ENCODE peak calls at places on chromosomes 4 and X, in ten cellular contexts. One of them, this sample, is unnamed.
A peak's percentile ranks its signal among the peaks of the same experiment; 100 is the strongest.

GRCh38 chr4:3613980-3614730 is 81.9 kb upstream of the LRPAP1 start:
- ATAC-seq in natural killer cell: no peak
- ATAC-seq in lower lobe of right lung: no peak
- ATAC-seq in activated CD8-positive, alpha-beta memory T cell treated with anti-CD3 and anti-CD28 coated beads, Interleukin-2, amount 10 ng/mL, durations not matched to agents 7 days and 5 days: no peak
- ATAC-seq in gastroesophageal sphincter: no peak
- ATAC-seq in left ventricle myocardium superior: peak; percentile 83
- ATAC-seq in omental fat pad: peak; percentile 73
- ATAC-seq in PC-3: no peak
- ATAC-seq in heart right ventricle: peak; percentile 69
- ATAC-seq in A549: no peak
- ATAC-seq in this sample: no peak

GRCh38 chrX:1185556-1185955 is 26.9 kb downstream of the CRLF2 start:
- ATAC-seq in natural killer cell: no peak
- ATAC-seq in lower lobe of right lung: no peak
- ATAC-seq in activated CD8-positive, alpha-beta memory T cell treated with anti-CD3 and anti-CD28 coated beads, Interleukin-2, amount 10 ng/mL, durations not matched to agents 7 days and 5 days: no peak
- ATAC-seq in gastroesophageal sphincter: no peak
- ATAC-seq in left ventricle myocardium superior: no peak
- ATAC-seq in omental fat pad: no peak
- ATAC-seq in PC-3: no peak
- ATAC-seq in heart right ventricle: no peak
- ATAC-seq in A549: no peak
- ATAC-seq in this sample: no peak

GRCh38 chr4:67770422-67770821 is 16.2 kb upstream of the GNRHR start:
- ATAC-seq in natural killer cell: no peak
- ATAC-seq in lower lobe of right lung: no peak
- ATAC-seq in activated CD8-positive, alpha-beta memory T cell treated with anti-CD3 and anti-CD28 coated beads, Interleukin-2, amount 10 ng/mL, durations not matched to agents 7 days and 5 days: no peak
- ATAC-seq in gastroesophageal sphincter: no peak
- ATAC-seq in left ventricle myocardium superior: no peak
- ATAC-seq in omental fat pad: no peak
- ATAC-seq in PC-3: peak; percentile 50
- ATAC-seq in heart right ventricle: no peak
- ATAC-seq in A549: no peak
- ATAC-seq in this sample: peak; percentile 94

GRCh38 chrX:55357236-55357635 is 92.5 kb upstream of the PAGE3 start:
- ATAC-seq in natural killer cell: no peak
- ATAC-seq in lower lobe of right lung: no peak
- ATAC-seq in activated CD8-positive, alpha-beta memory T cell treated with anti-CD3 and anti-CD28 coated beads, Interleukin-2, amount 10 ng/mL, durations not matched to agents 7 days and 5 days: no peak
- ATAC-seq in gastroesophageal sphincter: no peak
- ATAC-seq in left ventricle myocardium superior: no peak
- ATAC-seq in omental fat pad: no peak
- ATAC-seq in PC-3: no peak
- ATAC-seq in heart right ventricle: no peak
- ATAC-seq in A549: no peak
- ATAC-seq in this sample: no peak

GRCh38 chr4:80336582-80336981 is 1.1 kb downstream of the CFAP299 start:
- ATAC-seq in natural killer cell: no peak
- ATAC-seq in lower lobe of right lung: peak; percentile 79
- ATAC-seq in activated CD8-positive, alpha-beta memory T cell treated with anti-CD3 and anti-CD28 coated beads, Interleukin-2, amount 10 ng/mL, durations not matched to agents 7 days and 5 days: no peak
- ATAC-seq in gastroesophageal sphincter: no peak
- ATAC-seq in left ventricle myocardium superior: peak; percentile 69
- ATAC-seq in omental fat pad: no peak
- ATAC-seq in PC-3: no peak
- ATAC-seq in heart right ventricle: peak; percentile 61
- ATAC-seq in A549: peak; percentile 73
- ATAC-seq in this sample: peak; percentile 35

GRCh38 chr4:176404591-176404990 is 84.8 kb downstream of the SPCS3 start:
- ATAC-seq in natural killer cell: no peak
- ATAC-seq in lower lobe of right lung: no peak
- ATAC-seq in activated CD8-positive, alpha-beta memory T cell treated with anti-CD3 and anti-CD28 coated beads, Interleukin-2, amount 10 ng/mL, durations not matched to agents 7 days and 5 days: no peak
- ATAC-seq in gastroesophageal sphincter: no peak
- ATAC-seq in left ventricle myocardium superior: no peak
- ATAC-seq in omental fat pad: no peak
- ATAC-seq in PC-3: peak; percentile 57
- ATAC-seq in heart right ventricle: no peak
- ATAC-seq in A549: no peak
- ATAC-seq in this sample: no peak

GRCh38 chrX:137119049-137119448 is 85.3 kb upstream of the GPR101 start:
- ATAC-seq in natural killer cell: no peak
- ATAC-seq in lower lobe of right lung: no peak
- ATAC-seq in activated CD8-positive, alpha-beta memory T cell treated with anti-CD3 and anti-CD28 coated beads, Interleukin-2, amount 10 ng/mL, durations not matched to agents 7 days and 5 days: no peak
- ATAC-seq in gastroesophageal sphincter: no peak
- ATAC-seq in left ventricle myocardium superior: no peak
- ATAC-seq in omental fat pad: no peak
- ATAC-seq in PC-3: peak; percentile 54
- ATAC-seq in heart right ventricle: no peak
- ATAC-seq in A549: no peak
- ATAC-seq in this sample: no peak

GRCh38 chrX:2828404-2829065 is at the start of gene GYG2:
- ATAC-seq in natural killer cell: peak; percentile 32
- ATAC-seq in lower lobe of right lung: peak; percentile 61
- ATAC-seq in activated CD8-positive, alpha-beta memory T cell treated with anti-CD3 and anti-CD28 coated beads, Interleukin-2, amount 10 ng/mL, durations not matched to agents 7 days and 5 days: no peak
- ATAC-seq in gastroesophageal sphincter: peak; percentile 36
- ATAC-seq in left ventricle myocardium superior: peak; percentile 30
- ATAC-seq in omental fat pad: peak; percentile 3
- ATAC-seq in PC-3: no peak
- ATAC-seq in heart right ventricle: no peak
- ATAC-seq in A549: peak; percentile 91
- ATAC-seq in this sample: no peak

GRCh38 chr4:126907389-126907788 is 725.4 kb upstream of the INTU start:
- ATAC-seq in natural killer cell: no peak
- ATAC-seq in lower lobe of right lung: no peak
- ATAC-seq in activated CD8-positive, alpha-beta memory T cell treated with anti-CD3 and anti-CD28 coated beads, Interleukin-2, amount 10 ng/mL, durations not matched to agents 7 days and 5 days: no peak
- ATAC-seq in gastroesophageal sphincter: no peak
- ATAC-seq in left ventricle myocardium superior: no peak
- ATAC-seq in omental fat pad: no peak
- ATAC-seq in PC-3: no peak
- ATAC-seq in heart right ventricle: no peak
- ATAC-seq in A549: no peak
- ATAC-seq in this sample: no peak

GRCh38 chr4:142741995-142742394 is 104.1 kb downstream of the INPP4B start:
- ATAC-seq in natural killer cell: no peak
- ATAC-seq in lower lobe of right lung: no peak
- ATAC-seq in activated CD8-positive, alpha-beta memory T cell treated with anti-CD3 and anti-CD28 coated beads, Interleukin-2, amount 10 ng/mL, durations not matched to agents 7 days and 5 days: no peak
- ATAC-seq in gastroesophageal sphincter: no peak
- ATAC-seq in left ventricle myocardium superior: no peak
- ATAC-seq in omental fat pad: no peak
- ATAC-seq in PC-3: peak; percentile 42
- ATAC-seq in heart right ventricle: no peak
- ATAC-seq in A549: no peak
- ATAC-seq in this sample: no peak

GRCh38 chr4:100738388-100739165 is 220.8 kb upstream of the EMCN start:
- ATAC-seq in natural killer cell: no peak
- ATAC-seq in lower lobe of right lung: no peak
- ATAC-seq in activated CD8-positive, alpha-beta memory T cell treated with anti-CD3 and anti-CD28 coated beads, Interleukin-2, amount 10 ng/mL, durations not matched to agents 7 days and 5 days: peak; percentile 53
- ATAC-seq in gastroesophageal sphincter: peak; percentile 85
- ATAC-seq in left ventricle myocardium superior: peak; percentile 79
- ATAC-seq in omental fat pad: peak; percentile 86
- ATAC-seq in PC-3: peak; percentile 99
- ATAC-seq in heart right ventricle: peak; percentile 83
- ATAC-seq in A549: peak; percentile 99
- ATAC-seq in this sample: peak; percentile 99

GRCh38 chr4:6137027-6137746 is 63.2 kb downstream of the JAKMIP1 start:
- ATAC-seq in natural killer cell: no peak
- ATAC-seq in lower lobe of right lung: no peak
- ATAC-seq in activated CD8-positive, alpha-beta memory T cell treated with anti-CD3 and anti-CD28 coated beads, Interleukin-2, amount 10 ng/mL, durations not matched to agents 7 days and 5 days: no peak
- ATAC-seq in gastroesophageal sphincter: no peak
- ATAC-seq in left ventricle myocardium superior: no peak
- ATAC-seq in omental fat pad: no peak
- ATAC-seq in PC-3: no peak
- ATAC-seq in heart right ventricle: no peak
- ATAC-seq in A549: no peak
- ATAC-seq in this sample: no peak

GRCh38 chrX:101220881-101221280 is 1.3 kb downstream of the DRP2 start:
- ATAC-seq in natural killer cell: no peak
- ATAC-seq in lower lobe of right lung: no peak
- ATAC-seq in activated CD8-positive, alpha-beta memory T cell treated with anti-CD3 and anti-CD28 coated beads, Interleukin-2, amount 10 ng/mL, durations not matched to agents 7 days and 5 days: no peak
- ATAC-seq in gastroesophageal sphincter: no peak
- ATAC-seq in left ventricle myocardium superior: no peak
- ATAC-seq in omental fat pad: no peak
- ATAC-seq in PC-3: no peak
- ATAC-seq in heart right ventricle: no peak
- ATAC-seq in A549: no peak
- ATAC-seq in this sample: no peak

GRCh38 chrX:17007134-17007768 is 60.8 kb downstream of the REPS2 start:
- ATAC-seq in natural killer cell: no peak
- ATAC-seq in lower lobe of right lung: peak; percentile 38
- ATAC-seq in activated CD8-positive, alpha-beta memory T cell treated with anti-CD3 and anti-CD28 coated beads, Interleukin-2, amount 10 ng/mL, durations not matched to agents 7 days and 5 days: no peak
- ATAC-seq in gastroesophageal sphincter: no peak
- ATAC-seq in left ventricle myocardium superior: no peak
- ATAC-seq in omental fat pad: no peak
- ATAC-seq in PC-3: no peak
- ATAC-seq in heart right ventricle: no peak
- ATAC-seq in A549: peak; percentile 78
- ATAC-seq in this sample: no peak

GRCh38 chrX:37905436-37906147 is 58.2 kb upstream of the DYNLT3 start:
- ATAC-seq in natural killer cell: peak; percentile 36
- ATAC-seq in lower lobe of right lung: peak; percentile 32
- ATAC-seq in activated CD8-positive, alpha-beta memory T cell treated with anti-CD3 and anti-CD28 coated beads, Interleukin-2, amount 10 ng/mL, durations not matched to agents 7 days and 5 days: no peak
- ATAC-seq in gastroesophageal sphincter: no peak
- ATAC-seq in left ventricle myocardium superior: peak; percentile 74
- ATAC-seq in omental fat pad: no peak
- ATAC-seq in PC-3: no peak
- ATAC-seq in heart right ventricle: peak; percentile 46
- ATAC-seq in A549: peak; percentile 96
- ATAC-seq in this sample: no peak

GRCh38 chr4:90127706-90128345 is 632 bp downstream of the CCSER1 start:
- ATAC-seq in natural killer cell: peak; percentile 50
- ATAC-seq in lower lobe of right lung: peak; percentile 84
- ATAC-seq in activated CD8-positive, alpha-beta memory T cell treated with anti-CD3 and anti-CD28 coated beads, Interleukin-2, amount 10 ng/mL, durations not matched to agents 7 days and 5 days: peak; percentile 26
- ATAC-seq in gastroesophageal sphincter: peak; percentile 42
- ATAC-seq in left ventricle myocardium superior: peak; percentile 79
- ATAC-seq in omental fat pad: peak; percentile 61
- ATAC-seq in PC-3: peak; percentile 48
- ATAC-seq in heart right ventricle: peak; percentile 43
- ATAC-seq in A549: peak; percentile 72
- ATAC-seq in this sample: peak; percentile 58

GRCh38 chrX:37076983-37077382 is 68.8 kb downstream of the FAM47C start:
- ATAC-seq in natural killer cell: no peak
- ATAC-seq in lower lobe of right lung: no peak
- ATAC-seq in activated CD8-positive, alpha-beta memory T cell treated with anti-CD3 and anti-CD28 coated beads, Interleukin-2, amount 10 ng/mL, durations not matched to agents 7 days and 5 days: no peak
- ATAC-seq in gastroesophageal sphincter: no peak
- ATAC-seq in left ventricle myocardium superior: no peak
- ATAC-seq in omental fat pad: no peak
- ATAC-seq in PC-3: no peak
- ATAC-seq in heart right ventricle: no peak
- ATAC-seq in A549: no peak
- ATAC-seq in this sample: no peak

GRCh38 chr4:15965325-15965724 is 2.4 kb upstream of the FGFBP2 start:
- ATAC-seq in natural killer cell: no peak
- ATAC-seq in lower lobe of right lung: peak; percentile 18
- ATAC-seq in activated CD8-positive, alpha-beta memory T cell treated with anti-CD3 and anti-CD28 coated beads, Interleukin-2, amount 10 ng/mL, durations not matched to agents 7 days and 5 days: no peak
- ATAC-seq in gastroesophageal sphincter: no peak
- ATAC-seq in left ventricle myocardium superior: no peak
- ATAC-seq in omental fat pad: no peak
- ATAC-seq in PC-3: no peak
- ATAC-seq in heart right ventricle: no peak
- ATAC-seq in A549: no peak
- ATAC-seq in this sample: no peak

GRCh38 chr4:120066525-120067333 is at the start of gene MAD2L1:
- ATAC-seq in natural killer cell: peak; percentile 92
- ATAC-seq in lower lobe of right lung: peak; percentile 99
- ATAC-seq in activated CD8-positive, alpha-beta memory T cell treated with anti-CD3 and anti-CD28 coated beads, Interleukin-2, amount 10 ng/mL, durations not matched to agents 7 days and 5 days: peak; percentile 94
- ATAC-seq in gastroesophageal sphincter: peak; percentile 99
- ATAC-seq in left ventricle myocardium superior: peak; percentile 99
- ATAC-seq in omental fat pad: peak; percentile 100
- ATAC-seq in PC-3: peak; percentile 95
- ATAC-seq in heart right ventricle: peak; percentile 99
- ATAC-seq in A549: peak; percentile 98
- ATAC-seq in this sample: peak; percentile 99

GRCh38 chrX:9279271-9279596 is 185.6 kb upstream of the TBL1X start:
- ATAC-seq in natural killer cell: no peak
- ATAC-seq in lower lobe of right lung: no peak
- ATAC-seq in activated CD8-positive, alpha-beta memory T cell treated with anti-CD3 and anti-CD28 coated beads, Interleukin-2, amount 10 ng/mL, durations not matched to agents 7 days and 5 days: peak; percentile 45
- ATAC-seq in gastroesophageal sphincter: no peak
- ATAC-seq in left ventricle myocardium superior: no peak
- ATAC-seq in omental fat pad: no peak
- ATAC-seq in PC-3: no peak
- ATAC-seq in heart right ventricle: no peak
- ATAC-seq in A549: no peak
- ATAC-seq in this sample: no peak

GRCh38 chrX:106894978-106895452 is 8.1 kb downstream of the RIPPLY1 start:
- ATAC-seq in natural killer cell: no peak
- ATAC-seq in lower lobe of right lung: peak; percentile 62
- ATAC-seq in activated CD8-positive, alpha-beta memory T cell treated with anti-CD3 and anti-CD28 coated beads, Interleukin-2, amount 10 ng/mL, durations not matched to agents 7 days and 5 days: no peak
- ATAC-seq in gastroesophageal sphincter: no peak
- ATAC-seq in left ventricle myocardium superior: peak; percentile 40
- ATAC-seq in omental fat pad: peak; percentile 61
- ATAC-seq in PC-3: peak; percentile 75
- ATAC-seq in heart right ventricle: peak; percentile 55
- ATAC-seq in A549: peak; percentile 83
- ATAC-seq in this sample: peak; percentile 62

GRCh38 chrX:73562458-73562857 is 539 bp upstream of the CHIC1 start:
- ATAC-seq in natural killer cell: peak; percentile 3
- ATAC-seq in lower lobe of right lung: peak; percentile 7
- ATAC-seq in activated CD8-positive, alpha-beta memory T cell treated with anti-CD3 and anti-CD28 coated beads, Interleukin-2, amount 10 ng/mL, durations not matched to agents 7 days and 5 days: no peak
- ATAC-seq in gastroesophageal sphincter: peak; percentile 20
- ATAC-seq in left ventricle myocardium superior: peak; percentile 52
- ATAC-seq in omental fat pad: no peak
- ATAC-seq in PC-3: peak; percentile 25
- ATAC-seq in heart right ventricle: no peak
- ATAC-seq in A549: peak; percentile 36
- ATAC-seq in this sample: no peak

GRCh38 chrX:153375571-153375970 is 25.6 kb downstream of the PNMA6E start:
- ATAC-seq in natural killer cell: no peak
- ATAC-seq in lower lobe of right lung: no peak
- ATAC-seq in activated CD8-positive, alpha-beta memory T cell treated with anti-CD3 and anti-CD28 coated beads, Interleukin-2, amount 10 ng/mL, durations not matched to agents 7 days and 5 days: no peak
- ATAC-seq in gastroesophageal sphincter: no peak
- ATAC-seq in left ventricle myocardium superior: no peak
- ATAC-seq in omental fat pad: no peak
- ATAC-seq in PC-3: no peak
- ATAC-seq in heart right ventricle: no peak
- ATAC-seq in A549: no peak
- ATAC-seq in this sample: no peak

GRCh38 chrX:78237127-78237526 is 90.3 kb downstream of the CYSLTR1 start:
- ATAC-seq in natural killer cell: no peak
- ATAC-seq in lower lobe of right lung: no peak
- ATAC-seq in activated CD8-positive, alpha-beta memory T cell treated with anti-CD3 and anti-CD28 coated beads, Interleukin-2, amount 10 ng/mL, durations not matched to agents 7 days and 5 days: no peak
- ATAC-seq in gastroesophageal sphincter: no peak
- ATAC-seq in left ventricle myocardium superior: no peak
- ATAC-seq in omental fat pad: no peak
- ATAC-seq in PC-3: no peak
- ATAC-seq in heart right ventricle: no peak
- ATAC-seq in A549: no peak
- ATAC-seq in this sample: no peak

GRCh38 chrX:109475174-109475891 is 6.6 kb downstream of the GUCY2F start:
- ATAC-seq in natural killer cell: peak; percentile 33
- ATAC-seq in lower lobe of right lung: peak; percentile 81
- ATAC-seq in activated CD8-positive, alpha-beta memory T cell treated with anti-CD3 and anti-CD28 coated beads, Interleukin-2, amount 10 ng/mL, durations not matched to agents 7 days and 5 days: no peak
- ATAC-seq in gastroesophageal sphincter: no peak
- ATAC-seq in left ventricle myocardium superior: peak; percentile 79
- ATAC-seq in omental fat pad: peak; percentile 57
- ATAC-seq in PC-3: peak; percentile 84
- ATAC-seq in heart right ventricle: peak; percentile 64
- ATAC-seq in A549: peak; percentile 98
- ATAC-seq in this sample: no peak

GRCh38 chr4:38154681-38155588 is 194.7 kb downstream of the PTTG2 start:
- ATAC-seq in natural killer cell: no peak
- ATAC-seq in lower lobe of right lung: peak; percentile 82
- ATAC-seq in activated CD8-positive, alpha-beta memory T cell treated with anti-CD3 and anti-CD28 coated beads, Interleukin-2, amount 10 ng/mL, durations not matched to agents 7 days and 5 days: peak; percentile 48
- ATAC-seq in gastroesophageal sphincter: peak; percentile 42
- ATAC-seq in left ventricle myocardium superior: peak; percentile 83
- ATAC-seq in omental fat pad: peak; percentile 71
- ATAC-seq in PC-3: no peak
- ATAC-seq in heart right ventricle: peak; percentile 80
- ATAC-seq in A549: peak; percentile 83
- ATAC-seq in this sample: peak; percentile 84

GRCh38 chr4:2290488-2290887 is 28.6 kb upstream of the MXD4 start:
- ATAC-seq in natural killer cell: no peak
- ATAC-seq in lower lobe of right lung: no peak
- ATAC-seq in activated CD8-positive, alpha-beta memory T cell treated with anti-CD3 and anti-CD28 coated beads, Interleukin-2, amount 10 ng/mL, durations not matched to agents 7 days and 5 days: no peak
- ATAC-seq in gastroesophageal sphincter: no peak
- ATAC-seq in left ventricle myocardium superior: no peak
- ATAC-seq in omental fat pad: no peak
- ATAC-seq in PC-3: no peak
- ATAC-seq in heart right ventricle: no peak
- ATAC-seq in A549: no peak
- ATAC-seq in this sample: no peak

GRCh38 chr4:152417648-152418047 is 118.2 kb downstream of the FBXW7 start:
- ATAC-seq in natural killer cell: no peak
- ATAC-seq in lower lobe of right lung: no peak
- ATAC-seq in activated CD8-positive, alpha-beta memory T cell treated with anti-CD3 and anti-CD28 coated beads, Interleukin-2, amount 10 ng/mL, durations not matched to agents 7 days and 5 days: no peak
- ATAC-seq in gastroesophageal sphincter: no peak
- ATAC-seq in left ventricle myocardium superior: no peak
- ATAC-seq in omental fat pad: no peak
- ATAC-seq in PC-3: no peak
- ATAC-seq in heart right ventricle: no peak
- ATAC-seq in A549: no peak
- ATAC-seq in this sample: no peak

This sample was measured in esophagus mucosa.